ENCODE peak calls at places on chromosomes 1 and 21, in eight cellular contexts. One of them, this sample, is unnamed.
A peak's percentile ranks its signal among the peaks of the same experiment; 100 is the strongest.

GRCh38 chr1:207321045-207321789 is at the start of gene CD55:
- DNase-seq in endothelial cell: peak; percentile 72
- DNase-seq in midbrain: peak; percentile 85
- DNase-seq in NCI-H2029: peak; percentile 81
- DNase-seq in stimulated activated CD4-positive, alpha-beta T cell treated with anti-CD3 and anti-CD28 coated beads, Interleukin-4, amount 100 ng/mL, for 24 hours: peak; percentile 98
- DNase-seq in NCI-H1417: peak; percentile 91
- DNase-seq in C1 segment of cervical spinal cord: peak; percentile 60
- DNase-seq in H54: peak; percentile 84
- DNase-seq in this sample: peak; percentile 99

GRCh38 chr1:214685906-214686305 is 82.9 kb downstream of the CENPF start:
- DNase-seq in endothelial cell: no peak
- DNase-seq in midbrain: no peak
- DNase-seq in NCI-H2029: no peak
- DNase-seq in stimulated activated CD4-positive, alpha-beta T cell treated with anti-CD3 and anti-CD28 coated beads, Interleukin-4, amount 100 ng/mL, for 24 hours: no peak
- DNase-seq in NCI-H1417: no peak
- DNase-seq in C1 segment of cervical spinal cord: no peak
- DNase-seq in H54: no peak
- DNase-seq in this sample: no peak

GRCh38 chr1:1756661-1757421 is 21.4 kb downstream of the NADK start:
- DNase-seq in endothelial cell: no peak
- DNase-seq in midbrain: no peak
- DNase-seq in NCI-H2029: no peak
- DNase-seq in stimulated activated CD4-positive, alpha-beta T cell treated with anti-CD3 and anti-CD28 coated beads, Interleukin-4, amount 100 ng/mL, for 24 hours: no peak
- DNase-seq in NCI-H1417: no peak
- DNase-seq in C1 segment of cervical spinal cord: no peak
- DNase-seq in H54: no peak
- DNase-seq in this sample: no peak

GRCh38 chr1:106194206-106194605 is 862.3 kb upstream of the PRMT6 start:
- DNase-seq in endothelial cell: no peak
- DNase-seq in midbrain: no peak
- DNase-seq in NCI-H2029: no peak
- DNase-seq in stimulated activated CD4-positive, alpha-beta T cell treated with anti-CD3 and anti-CD28 coated beads, Interleukin-4, amount 100 ng/mL, for 24 hours: no peak
- DNase-seq in NCI-H1417: no peak
- DNase-seq in C1 segment of cervical spinal cord: no peak
- DNase-seq in H54: no peak
- DNase-seq in this sample: no peak

GRCh38 chr1:39971138-39971537 is 16.2 kb downstream of the MFSD2A start:
- DNase-seq in endothelial cell: no peak
- DNase-seq in midbrain: no peak
- DNase-seq in NCI-H2029: peak; percentile 56
- DNase-seq in stimulated activated CD4-positive, alpha-beta T cell treated with anti-CD3 and anti-CD28 coated beads, Interleukin-4, amount 100 ng/mL, for 24 hours: no peak
- DNase-seq in NCI-H1417: no peak
- DNase-seq in C1 segment of cervical spinal cord: no peak
- DNase-seq in H54: no peak
- DNase-seq in this sample: no peak

GRCh38 chr1:214615871-214616270 is 12.9 kb downstream of the CENPF start:
- DNase-seq in endothelial cell: no peak
- DNase-seq in midbrain: no peak
- DNase-seq in NCI-H2029: no peak
- DNase-seq in stimulated activated CD4-positive, alpha-beta T cell treated with anti-CD3 and anti-CD28 coated beads, Interleukin-4, amount 100 ng/mL, for 24 hours: no peak
- DNase-seq in NCI-H1417: no peak
- DNase-seq in C1 segment of cervical spinal cord: no peak
- DNase-seq in H54: no peak
- DNase-seq in this sample: no peak

GRCh38 chr1:19799877-19800804 is at the start of gene TMCO4:
- DNase-seq in endothelial cell: peak; percentile 21
- DNase-seq in midbrain: no peak
- DNase-seq in NCI-H2029: peak; percentile 42
- DNase-seq in stimulated activated CD4-positive, alpha-beta T cell treated with anti-CD3 and anti-CD28 coated beads, Interleukin-4, amount 100 ng/mL, for 24 hours: peak; percentile 44
- DNase-seq in NCI-H1417: peak; percentile 47
- DNase-seq in C1 segment of cervical spinal cord: no peak
- DNase-seq in H54: peak; percentile 41
- DNase-seq in this sample: peak; percentile 73

GRCh38 chr1:31531177-31532000 is 44.9 kb upstream of the TINAGL1 start:
- DNase-seq in endothelial cell: no peak
- DNase-seq in midbrain: no peak
- DNase-seq in NCI-H2029: no peak
- DNase-seq in stimulated activated CD4-positive, alpha-beta T cell treated with anti-CD3 and anti-CD28 coated beads, Interleukin-4, amount 100 ng/mL, for 24 hours: no peak
- DNase-seq in NCI-H1417: peak; percentile 6
- DNase-seq in C1 segment of cervical spinal cord: no peak
- DNase-seq in H54: no peak
- DNase-seq in this sample: no peak

GRCh38 chr1:26177182-26177684 is at the start of gene CNKSR1:
- DNase-seq in endothelial cell: peak; percentile 51
- DNase-seq in midbrain: no peak
- DNase-seq in NCI-H2029: peak; percentile 78
- DNase-seq in stimulated activated CD4-positive, alpha-beta T cell treated with anti-CD3 and anti-CD28 coated beads, Interleukin-4, amount 100 ng/mL, for 24 hours: no peak
- DNase-seq in NCI-H1417: no peak
- DNase-seq in C1 segment of cervical spinal cord: no peak
- DNase-seq in H54: no peak
- DNase-seq in this sample: peak; percentile 48

GRCh38 chr1:241997401-241997800 is 1.5 kb downstream of the MAP1LC3C start:
- DNase-seq in endothelial cell: no peak
- DNase-seq in midbrain: no peak
- DNase-seq in NCI-H2029: no peak
- DNase-seq in stimulated activated CD4-positive, alpha-beta T cell treated with anti-CD3 and anti-CD28 coated beads, Interleukin-4, amount 100 ng/mL, for 24 hours: no peak
- DNase-seq in NCI-H1417: no peak
- DNase-seq in C1 segment of cervical spinal cord: no peak
- DNase-seq in H54: no peak
- DNase-seq in this sample: no peak

GRCh38 chr1:85330711-85331290 is 54.4 kb upstream of the BCL10 start:
- DNase-seq in endothelial cell: no peak
- DNase-seq in midbrain: no peak
- DNase-seq in NCI-H2029: no peak
- DNase-seq in stimulated activated CD4-positive, alpha-beta T cell treated with anti-CD3 and anti-CD28 coated beads, Interleukin-4, amount 100 ng/mL, for 24 hours: no peak
- DNase-seq in NCI-H1417: no peak
- DNase-seq in C1 segment of cervical spinal cord: no peak
- DNase-seq in H54: no peak
- DNase-seq in this sample: no peak

GRCh38 chr21:22421416-22422190 is 1423.4 kb downstream of the NCAM2 start:
- DNase-seq in endothelial cell: no peak
- DNase-seq in midbrain: no peak
- DNase-seq in NCI-H2029: no peak
- DNase-seq in stimulated activated CD4-positive, alpha-beta T cell treated with anti-CD3 and anti-CD28 coated beads, Interleukin-4, amount 100 ng/mL, for 24 hours: no peak
- DNase-seq in NCI-H1417: no peak
- DNase-seq in C1 segment of cervical spinal cord: no peak
- DNase-seq in H54: no peak
- DNase-seq in this sample: peak; percentile 11

GRCh38 chr1:37177230-37177864 is 143.0 kb upstream of the GRIK3 start:
- DNase-seq in endothelial cell: peak; percentile 54
- DNase-seq in midbrain: no peak
- DNase-seq in NCI-H2029: peak; percentile 69
- DNase-seq in stimulated activated CD4-positive, alpha-beta T cell treated with anti-CD3 and anti-CD28 coated beads, Interleukin-4, amount 100 ng/mL, for 24 hours: no peak
- DNase-seq in NCI-H1417: peak; percentile 87
- DNase-seq in C1 segment of cervical spinal cord: no peak
- DNase-seq in H54: peak; percentile 9
- DNase-seq in this sample: peak; percentile 52

GRCh38 chr21:42317341-42317741 is 2.1 kb upstream of the TFF3 start:
- DNase-seq in endothelial cell: no peak
- DNase-seq in midbrain: no peak
- DNase-seq in NCI-H2029: peak; percentile 16
- DNase-seq in stimulated activated CD4-positive, alpha-beta T cell treated with anti-CD3 and anti-CD28 coated beads, Interleukin-4, amount 100 ng/mL, for 24 hours: no peak
- DNase-seq in NCI-H1417: peak; percentile 86
- DNase-seq in C1 segment of cervical spinal cord: no peak
- DNase-seq in H54: no peak
- DNase-seq in this sample: no peak

GRCh38 chr1:8598060-8598724 is 219.2 kb downstream of the RERE start:
- DNase-seq in endothelial cell: peak; percentile 34
- DNase-seq in midbrain: peak; percentile 48
- DNase-seq in NCI-H2029: peak; percentile 87
- DNase-seq in stimulated activated CD4-positive, alpha-beta T cell treated with anti-CD3 and anti-CD28 coated beads, Interleukin-4, amount 100 ng/mL, for 24 hours: no peak
- DNase-seq in NCI-H1417: peak; percentile 3
- DNase-seq in C1 segment of cervical spinal cord: no peak
- DNase-seq in H54: no peak
- DNase-seq in this sample: no peak

GRCh38 chr1:171801395-171801990 is 20.0 kb downstream of the METTL13 start:
- DNase-seq in endothelial cell: peak; percentile 33
- DNase-seq in midbrain: peak; percentile 51
- DNase-seq in NCI-H2029: no peak
- DNase-seq in stimulated activated CD4-positive, alpha-beta T cell treated with anti-CD3 and anti-CD28 coated beads, Interleukin-4, amount 100 ng/mL, for 24 hours: no peak
- DNase-seq in NCI-H1417: peak; percentile 41
- DNase-seq in C1 segment of cervical spinal cord: no peak
- DNase-seq in H54: peak; percentile 25
- DNase-seq in this sample: no peak

GRCh38 chr1:107943694-107944093 is 21.3 kb downstream of the VAV3 start:
- DNase-seq in endothelial cell: no peak
- DNase-seq in midbrain: no peak
- DNase-seq in NCI-H2029: no peak
- DNase-seq in stimulated activated CD4-positive, alpha-beta T cell treated with anti-CD3 and anti-CD28 coated beads, Interleukin-4, amount 100 ng/mL, for 24 hours: no peak
- DNase-seq in NCI-H1417: no peak
- DNase-seq in C1 segment of cervical spinal cord: no peak
- DNase-seq in H54: no peak
- DNase-seq in this sample: no peak

GRCh38 chr1:1157914-1158710 is 15.6 kb upstream of the TTLL10 start:
- DNase-seq in endothelial cell: peak; percentile 58
- DNase-seq in midbrain: peak; percentile 82
- DNase-seq in NCI-H2029: peak; percentile 32
- DNase-seq in stimulated activated CD4-positive, alpha-beta T cell treated with anti-CD3 and anti-CD28 coated beads, Interleukin-4, amount 100 ng/mL, for 24 hours: no peak
- DNase-seq in NCI-H1417: no peak
- DNase-seq in C1 segment of cervical spinal cord: peak; percentile 23
- DNase-seq in H54: peak; percentile 60
- DNase-seq in this sample: peak; percentile 52